ENCODE peak calls at places on chromosomes 4 and X, in eight cellular contexts. F, W, L, R, C, X, J and K are unnamed samples.

GRCh38 chrX:120468479-120468824 is 644 bp downstream of the LAMP2 start:
- DNase-seq in R (no peak), L (no peak), F (no peak), W (no peak), X (peak), J (no peak), C (no peak), K (no peak)

GRCh38 chr4:158410272-158410671 is 111.4 kb upstream of the RXFP1 start:
- DNase-seq in W (peak), X (peak), C (no peak), J (no peak), F (peak), L (no peak), R (no peak), K (peak)

GRCh38 chrX:106959897-106960296 is 39.7 kb downstream of the CLDN2 start:
- DNase-seq in F (peak), C (no peak), L (no peak), X (peak), W (peak), R (no peak), J (no peak), K (no peak)

GRCh38 chrX:110667706-110668105 is 127.9 kb downstream of the CHRDL1 start:
- DNase-seq in X (no peak), J (no peak), W (no peak), C (no peak), F (no peak), R (no peak), L (no peak), K (no peak)

GRCh38 chr4:153383131-153383530 is 38.6 kb downstream of the MND1 start:
- DNase-seq in W (no peak), L (no peak), J (no peak), C (no peak), R (peak), F (no peak), X (peak), K (no peak)

GRCh38 chr4:86141166-86141565 is 218.7 kb downstream of the MAPK10 start:
- DNase-seq in C (no peak), R (no peak), F (no peak), L (no peak), J (no peak), X (no peak), W (no peak), K (no peak)

GRCh38 chr4:19982556-19982955 is 269.1 kb upstream of the SLIT2 start:
- DNase-seq in C (no peak), L (no peak), W (peak), R (peak), J (no peak), X (peak), F (peak), K (no peak)

GRCh38 chr4:106502106-106502699 is 133.6 kb upstream of the GIMD1 start:
- DNase-seq in F (peak), W (peak), C (no peak), X (peak), R (peak), L (peak), J (peak), K (no peak)

GRCh38 chrX:67295924-67296323 is 247.9 kb upstream of the AR start:
- DNase-seq in L (no peak), F (no peak), J (no peak), W (no peak), R (no peak), X (no peak), C (no peak), K (no peak)

GRCh38 chrX:623599-624323 is 6.8 kb upstream of the SHOX start:
- DNase-seq in R (no peak), C (no peak), W (peak), X (no peak), J (no peak), F (no peak), L (no peak), K (no peak)

GRCh38 chr4:6568689-6569332 is 6.2 kb upstream of the MAN2B2 start:
- DNase-seq in R (peak), C (no peak), L (no peak), F (peak), W (peak), J (no peak), X (peak), K (no peak)

GRCh38 chrX:107117993-107118321 is 665 bp downstream of the RBM41 start:
- DNase-seq in J (no peak), F (peak), L (no peak), W (no peak), C (no peak), X (no peak), R (no peak), K (no peak)

GRCh38 chrX:9562851-9563250 is 98.0 kb downstream of the TBL1X start:
- DNase-seq in L (no peak), R (peak), J (no peak), X (peak), F (peak), C (no peak), W (peak), K (peak)

GRCh38 chr4:156346959-156347385 is 393.3 kb upstream of the CTSO start:
- DNase-seq in L (no peak), W (no peak), F (no peak), R (no peak), J (no peak), X (no peak), C (no peak), K (no peak)

GRCh38 chr4:8547108-8547911 is 32.9 kb upstream of the GPR78 start:
- DNase-seq in X (peak), J (no peak), W (peak), C (no peak), F (peak), R (peak), L (no peak), K (no peak)

GRCh38 chr4:76974150-76974549 is 24.6 kb downstream of the SEPTIN11 start:
- DNase-seq in J (no peak), F (no peak), L (no peak), X (no peak), R (no peak), C (no peak), W (no peak), K (no peak)

GRCh38 chrX:77432998-77433397 is 14.2 kb upstream of the FGF16 start:
- DNase-seq in L (no peak), R (no peak), C (no peak), X (no peak), F (no peak), W (no peak), J (no peak), K (no peak)

GRCh38 chr4:123603165-123603564 is 206.6 kb downstream of the SPRY1 start:
- DNase-seq in W (no peak), J (no peak), F (peak), R (peak), L (no peak), C (no peak), X (peak), K (no peak)

GRCh38 chr4:113499696-113500095 is 261.8 kb downstream of the CAMK2D start:
- DNase-seq in C (no peak), W (peak), L (no peak), J (no peak), F (peak), X (peak), R (peak), K (peak)

GRCh38 chr4:46370531-46370930 is 19.4 kb downstream of the GABRA2 start:
- DNase-seq in W (no peak), R (no peak), F (no peak), X (no peak), C (no peak), L (no peak), J (no peak), K (no peak)

GRCh38 chrX:53284684-53285447 is 3.5 kb upstream of the IQSEC2 start:
- DNase-seq in W (no peak), F (peak), R (no peak), X (peak), C (no peak), L (peak), J (peak), K (no peak)

GRCh38 chr4:128757712-128758111 is 51.8 kb upstream of the JADE1 start:
- DNase-seq in C (no peak), L (peak), X (no peak), W (no peak), F (peak), J (peak), R (no peak), K (no peak)

GRCh38 chr4:11743236-11743635 is 314.5 kb upstream of the HS3ST1 start:
- DNase-seq in W (no peak), F (no peak), L (no peak), R (peak), J (no peak), C (no peak), X (no peak), K (no peak)

GRCh38 chr4:131540256-131540655 is 1608.8 kb upstream of the PCDH10 start:
- DNase-seq in L (no peak), W (no peak), F (no peak), R (no peak), C (no peak), X (no peak), J (no peak), K (no peak)

GRCh38 chr4:16437836-16438235 is 211.6 kb upstream of the TAPT1 start:
- DNase-seq in X (no peak), C (no peak), R (peak), L (no peak), J (no peak), W (peak), F (peak), K (no peak)

GRCh38 chr4:150867148-150867547 is 147.9 kb downstream of the LRBA start:
- DNase-seq in F (peak), L (peak), W (peak), J (no peak), C (no peak), X (peak), R (peak), K (peak)

GRCh38 chr4:98994474-98995182 is 893 bp upstream of the METAP1 start:
- DNase-seq in R (peak), F (no peak), J (no peak), W (peak), C (no peak), L (no peak), X (no peak), K (no peak)

GRCh38 chrX:118523920-118524319 is 28.3 kb downstream of the DOCK11 start:
- DNase-seq in W (no peak), L (no peak), X (no peak), J (no peak), C (no peak), F (no peak), R (no peak), K (no peak)

GRCh38 chrX:118254611-118255010 is 91.3 kb upstream of the WDR44 start:
- DNase-seq in R (peak), L (peak), W (peak), F (peak), C (no peak), J (no peak), X (peak), K (no peak)

GRCh38 chr4:24753519-24753918 is 41.9 kb upstream of the SOD3 start:
- DNase-seq in L (no peak), W (peak), F (no peak), C (no peak), X (no peak), J (no peak), R (no peak), K (no peak)

GRCh38 chr4:103012085-103012484 is 7.4 kb downstream of the SLC9B1 start:
- DNase-seq in R (peak), J (no peak), X (peak), W (peak), L (no peak), C (no peak), F (peak), K (peak)

GRCh38 chr4:78528327-78528726 is 23.2 kb upstream of the ANXA3 start:
- DNase-seq in L (no peak), J (no peak), F (peak), C (no peak), X (no peak), W (peak), R (peak), K (no peak)

GRCh38 chr4:95181446-95182306 is 367.1 kb downstream of the UNC5C start:
- DNase-seq in R (peak), F (no peak), W (no peak), J (no peak), X (peak), C (no peak), L (no peak), K (no peak)

GRCh38 chr4:26207631-26208030 is 113.2 kb upstream of the RBPJ start:
- DNase-seq in X (no peak), C (no peak), J (no peak), L (no peak), R (no peak), W (no peak), F (no peak), K (no peak)

GRCh38 chr4:85928775-85929585 is 430.9 kb downstream of the MAPK10 start:
- DNase-seq in R (peak), X (peak), F (peak), C (no peak), J (no peak), W (peak), L (peak), K (no peak)

GRCh38 chr4:47493238-47494123 is 8.4 kb downstream of the ATP10D start:
- DNase-seq in W (no peak), L (no peak), F (no peak), J (no peak), C (no peak), R (no peak), X (no peak), K (no peak)

GRCh38 chr4:47494124-47494430 is 9.0 kb downstream of the ATP10D start:
- DNase-seq in L (no peak), F (no peak), R (no peak), X (no peak), J (no peak), C (no peak), W (no peak), K (no peak)

GRCh38 chr4:47488706-47489105 is 3.6 kb downstream of the ATP10D start:
- DNase-seq in W (no peak), C (no peak), F (no peak), X (no peak), R (no peak), L (no peak), J (no peak), K (no peak)

GRCh38 chr4:47486306-47486705 is 1.2 kb downstream of the ATP10D start:
- DNase-seq in X (peak), F (peak), C (no peak), L (no peak), W (no peak), R (no peak), J (no peak), K (no peak)

DNA sequence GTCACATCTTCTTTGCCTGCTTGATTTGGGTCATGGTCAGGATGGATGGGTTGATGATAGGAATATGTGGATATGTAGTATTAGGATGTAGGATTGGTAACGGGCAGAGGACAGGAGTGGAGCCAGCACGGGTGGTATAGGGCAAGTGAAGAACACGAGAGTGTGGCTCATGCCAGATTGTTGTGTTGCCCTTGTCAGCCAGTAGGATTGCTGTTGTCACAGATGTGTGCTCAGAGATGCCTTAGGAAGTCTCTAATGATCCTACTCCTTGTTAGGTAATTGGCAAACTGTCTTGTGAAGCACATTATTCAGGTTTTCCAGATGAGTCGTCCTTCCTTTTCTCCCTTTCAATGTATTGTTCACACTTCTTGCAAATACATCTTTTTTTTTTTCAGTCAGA is 5.5 kb downstream of the ATP10D start:
- DNase-seq in L (no peak), F (peak), R (peak), X (peak), C (no peak), J (no peak), W (peak), K (no peak)
- TF ChIP-seq CTCF in L (no peak), F (peak), R (peak), X (peak), C (peak), J (peak), W (peak), K (peak)

GRCh38 chr4:48114396-48114795 is 19.7 kb downstream of the TXK start:
- DNase-seq in X (no peak), W (no peak), J (no peak), F (no peak), R (no peak), C (no peak), L (no peak), K (no peak)
- TF ChIP-seq CTCF in X (no peak), W (no peak), J (no peak), F (no peak), R (no peak), C (no peak), L (no peak), K (no peak)

DNA sequence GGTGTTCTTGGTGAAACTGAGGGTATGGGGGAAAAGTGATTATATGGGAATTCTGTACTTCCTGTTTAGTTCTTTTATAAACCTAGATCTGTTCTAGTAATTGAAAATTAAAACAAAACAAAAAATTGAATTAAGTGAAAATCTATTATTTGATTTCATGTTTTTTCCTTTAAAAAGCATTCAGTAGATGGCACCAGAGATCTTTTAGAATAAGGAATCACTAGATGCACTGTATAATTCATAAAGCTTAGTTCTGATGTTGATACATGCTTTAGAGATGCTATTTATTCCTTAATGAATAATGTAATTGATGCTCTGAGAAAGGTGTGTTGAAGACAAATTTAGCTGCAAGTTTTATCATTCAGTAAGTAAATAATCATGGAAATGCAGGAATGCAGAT is 87.3 kb downstream of the LCORL start:
- DNase-seq in F (peak), L (no peak), R (no peak), W (no peak), J (no peak), C (no peak), X (peak), K (no peak)
- TF ChIP-seq CTCF in F (peak), L (no peak), R (peak), W (peak), J (no peak), C (no peak), X (peak), K (peak)

GRCh38 chr4:105440890-105441289 is 33.0 kb downstream of the PPA2 start:
- DNase-seq in W (no peak), X (no peak), F (peak), L (no peak), J (no peak), R (no peak), C (no peak), K (no peak)
- TF ChIP-seq CTCF in W (peak), X (no peak), F (no peak), L (no peak), J (no peak), R (no peak), C (no peak), K (no peak)

GRCh38 chr4:73131281-73131680 is 61.8 kb upstream of the COX18 start:
- DNase-seq in R (no peak), F (no peak), W (no peak), J (no peak), X (no peak), L (no peak), C (no peak), K (no peak)

GRCh38 chr4:73133784-73134183 is 64.3 kb upstream of the COX18 start:
- DNase-seq in R (no peak), C (no peak), X (no peak), J (no peak), W (no peak), L (no peak), F (no peak), K (no peak)

GRCh38 chr4:73129319-73129718 is 59.8 kb upstream of the COX18 start:
- DNase-seq in R (no peak), C (no peak), W (no peak), F (no peak), L (no peak), J (no peak), X (no peak), K (no peak)

GRCh38 chr4:73127839-73128448 is 58.4 kb upstream of the COX18 start:
- DNase-seq in W (peak), F (no peak), R (no peak), L (no peak), J (no peak), X (peak), C (no peak), K (no peak)
- TF ChIP-seq CTCF in W (peak), F (peak), R (no peak), L (no peak), J (peak), X (peak), C (no peak), K (peak)